ENCODE peak calls at places on chromosomes 4 and X, in seven cellular contexts. G, U, C, V, L, P and Z are unnamed samples.

GRCh38 chr4:85411386-85411785 is 63.6 kb upstream of the ARHGAP24 start:
- DNase-seq in C (no peak), U (no peak), P (no peak), L (no peak), V (no peak), G (no peak), Z (no peak)

GRCh38 chr4:29708473-29708872 is 1011.7 kb upstream of the PCDH7 start:
- DNase-seq in P (no peak), U (no peak), G (no peak), V (peak; percentile 2), C (peak; percentile 88), L (no peak), Z (no peak)

GRCh38 chr4:110854021-110854678 is 231.3 kb upstream of the PITX2 start:
- DNase-seq in L (no peak), G (peak; percentile 71), U (no peak), V (no peak), C (peak; percentile 84), P (no peak), Z (no peak)

GRCh38 chr4:110503588-110504435 is 27.9 kb downstream of the ENPEP start:
- DNase-seq in L (no peak), U (peak; percentile 36), C (peak; percentile 13), P (no peak), G (no peak), V (no peak), Z (peak; percentile 32)

GRCh38 chr4:1523033-1523432 is 116.8 kb upstream of the NKX1-1 start:
- DNase-seq in P (no peak), C (no peak), V (no peak), L (no peak), U (no peak), G (no peak), Z (no peak)

GRCh38 chrX:74535211-74535621 is 79.2 kb downstream of the RLIM start:
- DNase-seq in V (peak; percentile 69), L (no peak), U (peak; percentile 49), G (peak; percentile 24), C (peak; percentile 71), P (peak; percentile 21), Z (peak; percentile 48)

GRCh38 chr4:143083811-143084472 is 100.8 kb upstream of the USP38 start:
- DNase-seq in G (no peak), V (no peak), L (no peak), P (no peak), U (no peak), C (no peak), Z (no peak)

GRCh38 chrX:145910017-145910416 is 92.4 kb downstream of the SLITRK2 start:
- DNase-seq in C (no peak), G (no peak), V (peak; percentile 5), L (no peak), U (no peak), P (no peak), Z (no peak)

GRCh38 chrX:45172890-45173289 is 27.8 kb downstream of the DIPK2B start:
- DNase-seq in V (no peak), L (no peak), G (no peak), C (peak; percentile 54), P (peak; percentile 21), U (no peak), Z (no peak)

GRCh38 chr4:74327751-74328150 is 19.5 kb downstream of the EPGN start:
- DNase-seq in P (no peak), U (no peak), G (no peak), C (peak; percentile 29), L (no peak), V (no peak), Z (no peak)

GRCh38 chrX:40078489-40079288 is 19.1 kb downstream of the BCOR start:
- DNase-seq in V (peak; percentile 67), P (no peak), L (no peak), U (no peak), G (no peak), C (no peak), Z (no peak)

GRCh38 chr4:108080752-108081151 is 88.0 kb downstream of the LEF1 start:
- DNase-seq in V (no peak), G (no peak), C (no peak), P (no peak), L (no peak), U (no peak), Z (no peak)

GRCh38 chr4:169619518-169619957 is 840 bp upstream of the CLCN3 start:
- DNase-seq in U (peak; percentile 53), C (peak; percentile 54), G (peak; percentile 78), L (no peak), V (peak; percentile 44), P (peak; percentile 71), Z (peak; percentile 85)

GRCh38 chr4:103152381-103152780 is 45.8 kb downstream of the CENPE start:
- DNase-seq in G (no peak), V (no peak), P (no peak), U (no peak), C (no peak), L (no peak), Z (no peak)
- H3K9ac ChIP-seq in G (no peak overlapping the region), V (no peak overlapping the region), P (no peak overlapping the region), U (no peak overlapping the region), C (no peak overlapping the region), L (no peak overlapping the region), Z (no peak overlapping the region)

GRCh38 chrX:26909728-26910127 is 553.4 kb downstream of the PPP4R3C start:
- DNase-seq in L (no peak), P (no peak), V (no peak), G (no peak), C (no peak), U (no peak), Z (no peak)

GRCh38 chrX:26908218-26908617 is 554.9 kb downstream of the PPP4R3C start:
- DNase-seq in V (no peak), P (no peak), G (no peak), U (no peak), C (no peak), L (no peak), Z (no peak)
- H3K9ac ChIP-seq in V (no peak overlapping the region), P (no peak overlapping the region), G (no peak overlapping the region), U (no peak overlapping the region), C (no peak overlapping the region), L (no peak overlapping the region), Z (no peak overlapping the region)

DNA sequence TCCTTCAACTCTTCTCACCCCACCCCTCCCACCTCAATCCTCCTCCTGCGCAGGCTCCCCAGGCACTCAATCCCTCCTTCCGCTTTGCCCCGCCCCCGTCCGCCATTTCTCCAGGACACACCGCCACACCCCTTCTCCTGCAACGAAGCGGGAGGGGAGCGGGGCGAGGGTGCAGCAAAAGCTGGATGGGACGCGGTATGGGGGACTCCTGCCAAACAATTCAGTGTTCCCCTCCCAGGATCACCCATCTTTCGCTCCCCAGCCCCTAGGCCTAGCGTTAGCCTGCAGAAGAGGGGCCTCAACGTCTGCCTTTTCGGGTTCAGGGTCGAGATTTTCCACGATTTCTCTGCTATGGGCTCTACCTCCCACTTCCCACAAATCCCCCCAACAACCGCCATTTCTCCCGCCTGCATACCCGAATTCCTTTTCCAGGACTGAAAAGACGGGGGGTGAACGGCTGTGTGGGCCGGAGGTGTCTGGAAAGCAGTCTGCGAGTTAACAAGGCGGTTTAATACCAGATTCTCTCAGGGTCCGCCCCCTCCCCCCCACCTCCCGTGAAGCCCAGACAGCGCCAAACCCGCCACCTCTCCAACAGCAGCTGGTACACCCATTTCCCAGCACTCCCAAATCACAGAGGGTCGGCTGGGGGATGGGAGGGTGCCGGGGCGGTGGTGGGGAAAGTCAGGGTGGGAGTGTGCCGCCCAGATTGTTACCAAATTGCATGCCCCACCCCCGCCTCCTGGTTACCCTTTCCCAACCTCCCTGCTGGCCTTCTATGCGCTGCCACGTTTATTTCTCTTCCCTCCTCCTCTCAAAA is 781 bp downstream of the ARMCX2 start:
- DNase-seq in L (peak; percentile 74), P (no peak), U (peak; percentile 73), C (peak; percentile 40), V (peak; percentile 79), G (peak; percentile 83), Z (peak; percentile 39)
- H3K9ac ChIP-seq in L (peak overlapping the region; percentile 62), P (no peak overlapping the region), U (peak overlapping the region; percentile 44), C (peak overlapping the region; percentile 92), V (peak overlapping the region; percentile 32), G (peak overlapping the region; percentile 59), Z (peak overlapping the region; percentile 37)

GRCh38 chrX:119008122-119008744 is 33.8 kb downstream of the LONRF3 start:
- DNase-seq in L (peak; percentile 58), P (no peak), G (peak; percentile 26), U (no peak), V (peak; percentile 27), C (peak; percentile 30), Z (peak; percentile 24)
- H3K9ac ChIP-seq in L (no peak overlapping the region), P (no peak overlapping the region), G (no peak overlapping the region), U (no peak overlapping the region), V (no peak overlapping the region), C (no peak overlapping the region), Z (no peak overlapping the region)

DNA sequence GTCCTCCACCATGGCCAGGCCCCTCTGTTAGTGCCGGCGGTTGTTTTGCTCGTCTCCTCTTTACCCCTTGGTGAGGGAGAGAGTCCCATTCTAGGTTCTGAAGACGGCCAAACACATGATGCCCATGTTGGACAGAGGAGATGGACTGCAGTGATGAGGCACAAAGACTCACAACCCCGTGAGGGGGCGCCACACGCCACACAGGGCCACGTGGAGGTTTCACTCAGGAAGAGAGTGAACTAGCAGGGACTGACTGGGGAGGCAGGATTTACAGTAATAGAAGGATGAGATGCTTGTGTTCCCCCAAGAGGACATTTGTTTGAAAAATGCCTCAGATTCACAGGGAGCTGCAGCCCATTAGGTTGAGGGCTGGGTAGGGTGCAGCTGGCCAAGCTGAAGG is 655.3 kb upstream of the FRG1 start:
- DNase-seq in U (peak; percentile 49), G (no peak), L (peak; percentile 66), V (peak; percentile 7), P (no peak), C (no peak), Z (no peak)
- H3K9ac ChIP-seq in U (no peak overlapping the region), G (no peak overlapping the region), L (no peak overlapping the region), V (no peak overlapping the region), P (no peak overlapping the region), C (no peak overlapping the region), Z (no peak overlapping the region)

GRCh38 chr4:2746891-2747695 is 9.0 kb downstream of the TNIP2 start:
- DNase-seq in V (no peak), L (no peak), C (no peak), G (no peak), U (no peak), P (no peak), Z (no peak)

GRCh38 chr4:2744576-2745270 is 11.4 kb downstream of the TNIP2 start:
- DNase-seq in V (no peak), P (no peak), C (no peak), U (no peak), G (no peak), L (no peak), Z (no peak)

GRCh38 chr4:2743518-2744445 is 12.4 kb downstream of the TNIP2 start:
- DNase-seq in U (no peak), L (no peak), V (no peak), G (peak; percentile 84), C (no peak), P (no peak), Z (peak; percentile 12)

GRCh38 chr4:2745981-2746806 is 9.9 kb downstream of the TNIP2 start:
- DNase-seq in C (peak; percentile 85), P (no peak), G (no peak), L (no peak), V (no peak), U (no peak), Z (peak; percentile 94)

DNA sequence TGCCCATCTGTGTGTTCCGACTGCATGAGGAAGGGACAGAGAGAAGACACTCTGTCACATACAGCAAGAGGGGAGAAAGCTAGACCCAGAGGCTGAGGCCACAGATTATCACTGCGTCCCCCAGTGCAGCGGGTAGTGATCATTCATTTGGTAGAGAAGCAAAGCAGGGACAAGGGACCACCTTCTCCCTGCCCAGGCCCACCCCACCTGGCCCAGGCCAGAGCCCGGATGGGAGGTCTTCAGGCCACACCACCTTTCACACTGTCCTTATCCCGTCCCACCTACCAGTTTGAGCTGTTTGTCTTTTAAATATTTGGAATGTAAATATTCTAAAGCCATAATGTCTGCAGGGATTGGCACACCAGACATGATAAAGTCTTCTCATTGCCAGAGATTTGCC is 10.6 kb downstream of the TNIP2 start:
- DNase-seq in V (no peak), P (no peak), L (no peak), U (no peak), C (no peak), G (no peak), Z (no peak)
- H3K9ac ChIP-seq in V (no peak overlapping the region), P (no peak overlapping the region), L (no peak overlapping the region), U (no peak overlapping the region), C (no peak overlapping the region), G (no peak overlapping the region), Z (peak overlapping the region; percentile 44)